ENCODE peak calls at places on chromosomes 4 and X, in seven cellular contexts. E is GM12878; Q is fibroblast of lung; Y is CD8-positive, alpha-beta memory T cell; W is hepatocyte; P is CD4-positive, CD25-positive, alpha-beta regulatory T cell; Z is coronary artery. K is an unnamed sample.

GRCh38 chrX:8748855-8749254 is 16.9 kb upstream of the ANOS1 start:
- DNase-seq in E (no peak), Q (peak; percentile 22), Y (no peak), W (peak; percentile 32), P (peak; percentile 31), Z (no peak), K (peak; percentile 2)

GRCh38 chr4:40953253-40954118 is 203.7 kb downstream of the NSUN7 start:
- DNase-seq in E (no peak), Q (no peak), Y (no peak), W (no peak), P (no peak), Z (no peak), K (no peak)

GRCh38 chrX:72120798-72121197 is 10.9 kb downstream of the RTL5 start:
- DNase-seq in E (no peak), Q (no peak), Y (no peak), W (no peak), P (no peak), Z (peak; percentile 67), K (no peak)

GRCh38 chrX:128396601-128397000 is 344.4 kb upstream of the ACTRT1 start:
- DNase-seq in E (no peak), Q (no peak), Y (no peak), W (no peak), P (no peak), Z (no peak), K (no peak)

GRCh38 chr4:52142816-52143215 is 91.7 kb downstream of the SPATA18 start:
- DNase-seq in E (no peak), Q (no peak), Y (no peak), W (no peak), P (no peak), Z (no peak), K (no peak)

GRCh38 chr4:153137168-153137567 is 67.1 kb upstream of the TRIM2 start:
- DNase-seq in E (no peak), Q (peak; percentile 95), Y (no peak), W (peak; percentile 61), P (no peak), Z (no peak), K (peak; percentile 69)

GRCh38 chr4:149914521-149915115 is 99.0 kb upstream of the IQCM start:
- DNase-seq in E (no peak), Q (peak; percentile 51), Y (no peak), W (peak; percentile 78), P (peak; percentile 43), Z (no peak), K (peak; percentile 7)

GRCh38 chrX:8851487-8851886 is 50.3 kb upstream of the FAM9A start:
- DNase-seq in E (no peak), Q (no peak), Y (no peak), W (no peak), P (no peak), Z (no peak), K (peak; percentile 59)

GRCh38 chr4:24686866-24687672 is 102.7 kb upstream of the DHX15 start:
- DNase-seq in E (no peak), Q (no peak), Y (no peak), W (peak; percentile 42), P (peak; percentile 0), Z (no peak), K (peak; percentile 30)

GRCh38 chr4:1406946-1407656 is 859 bp upstream of the NKX1-1 start:
- DNase-seq in E (no peak), Q (no peak), Y (no peak), W (no peak), P (no peak), Z (no peak), K (no peak)

GRCh38 chr4:156146581-156146980 is 192.9 kb upstream of the CTSO start:
- DNase-seq in E (no peak), Q (peak; percentile 66), Y (no peak), W (no peak), P (no peak), Z (no peak), K (no peak)

GRCh38 chr4:180261346-180261745 is 1981.9 kb upstream of the TENM3 start:
- DNase-seq in E (no peak), Q (no peak), Y (no peak), W (no peak), P (no peak), Z (no peak), K (no peak)

GRCh38 chrX:10769696-10770619 is 149.6 kb upstream of the MID1 start:
- DNase-seq in E (no peak), Q (peak; percentile 49), Y (no peak), W (peak; percentile 14), P (no peak), Z (no peak), K (peak; percentile 13)

GRCh38 chrX:27307546-27307945 is 155.6 kb downstream of the PPP4R3C start:
- DNase-seq in E (no peak), Q (no peak), Y (no peak), W (no peak), P (no peak), Z (no peak), K (no peak)

GRCh38 chr4:77151246-77151645 is 5.8 kb upstream of the CCNG2 start:
- DNase-seq in E (no peak), Q (no peak), Y (no peak), W (no peak), P (no peak), Z (no peak), K (no peak)

GRCh38 chrX:103488332-103488731 is 31.0 kb downstream of the RAB40A start:
- DNase-seq in E (no peak), Q (peak; percentile 8), Y (no peak), W (no peak), P (no peak), Z (no peak), K (no peak)

GRCh38 chr4:144574004-144574403 is 72.0 kb upstream of the HHIP start:
- DNase-seq in E (no peak), Q (no peak), Y (no peak), W (no peak), P (no peak), Z (no peak), K (no peak)

GRCh38 chrX:153482376-153483015 is 12.1 kb upstream of the HAUS7 start:
- DNase-seq in E (no peak), Q (no peak), Y (no peak), W (no peak), P (no peak), Z (no peak), K (no peak)

GRCh38 chr4:183408791-183409190 is 35.6 kb upstream of the CDKN2AIP start:
- DNase-seq in E (no peak), Q (no peak), Y (no peak), W (peak; percentile 64), P (no peak), Z (no peak), K (peak; percentile 48)

GRCh38 chr4:112266823-112267222 is 18.9 kb downstream of the TIFA start:
- DNase-seq in E (no peak), Q (peak; percentile 27), Y (no peak), W (peak; percentile 36), P (peak; percentile 54), Z (no peak), K (no peak)

GRCh38 chr4:173424899-173425805 is 26.2 kb upstream of the SCRG1 start:
- DNase-seq in E (no peak), Q (peak; percentile 91), Y (no peak), W (no peak), P (no peak), Z (no peak), K (no peak)

GRCh38 chrX:67408423-67409079 is 135.3 kb upstream of the AR start:
- DNase-seq in E (no peak), Q (no peak), Y (no peak), W (no peak), P (no peak), Z (no peak), K (no peak)

GRCh38 chr4:185817403-185817818 is 5.4 kb upstream of the SORBS2 start:
- DNase-seq in E (no peak), Q (no peak), Y (no peak), W (peak; percentile 58), P (no peak), Z (no peak), K (peak; percentile 30)
- H3K27ac ChIP-seq in E (no peak overlapping the region), Q (no peak overlapping the region), Y (no peak overlapping the region), W (peak overlapping the region; percentile 53), P (no peak overlapping the region), Z (no peak overlapping the region), K (no peak overlapping the region)

GRCh38 chrX:48714573-48714972 is 18.0 kb downstream of the SUV39H1 start:
- DNase-seq in E (no peak), Q (no peak), Y (peak; percentile 53), W (no peak), P (peak; percentile 59), Z (no peak), K (no peak)

GRCh38 chrX:48709522-48710117 is 13.1 kb downstream of the SUV39H1 start:
- DNase-seq in E (no peak), Q (no peak), Y (no peak), W (no peak), P (no peak), Z (no peak), K (no peak)

GRCh38 chrX:48711162-48711928 is 14.8 kb downstream of the SUV39H1 start:
- DNase-seq in E (no peak), Q (no peak), Y (no peak), W (no peak), P (no peak), Z (no peak), K (no peak)

GRCh38 chrX:48713847-48714246 is 17.3 kb downstream of the SUV39H1 start:
- DNase-seq in E (no peak), Q (no peak), Y (no peak), W (no peak), P (peak; percentile 62), Z (no peak), K (peak; percentile 23)

DNA sequence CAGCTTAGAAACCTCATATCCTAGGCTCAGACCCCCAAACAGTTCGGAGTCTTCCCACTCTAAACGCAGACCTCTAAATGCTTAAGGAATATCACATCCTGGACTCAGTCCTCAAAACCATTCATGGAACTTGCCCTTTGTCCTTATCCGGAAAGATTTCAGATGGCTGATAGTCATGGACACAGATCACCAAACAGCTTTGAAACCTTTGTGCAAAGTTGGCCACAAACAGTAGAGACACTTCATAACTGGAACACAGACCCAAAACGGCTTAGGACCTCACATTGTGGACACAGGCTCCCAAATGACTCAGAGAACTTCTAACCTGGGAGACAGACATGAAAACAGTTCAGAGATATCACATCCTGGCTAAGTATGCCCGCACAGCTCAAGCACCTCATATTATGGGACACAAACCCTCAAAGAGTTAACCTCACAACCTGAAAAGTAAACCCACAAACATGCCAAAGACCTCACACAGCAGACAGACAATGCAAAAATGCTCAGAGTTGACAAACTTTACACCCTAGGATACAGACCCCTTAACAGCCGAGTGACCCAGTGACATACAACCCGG is 15.5 kb downstream of the SUV39H1 start:
- DNase-seq in E (no peak), Q (no peak), Y (no peak), W (no peak), P (peak; percentile 30), Z (no peak), K (peak; percentile 23)
- H3K27ac ChIP-seq in E (no peak overlapping the region), Q (no peak overlapping the region), Y (peak overlapping the region; percentile 25), W (peak overlapping the region; percentile 82), P (peak overlapping the region; percentile 61), Z (no peak overlapping the region), K (peak overlapping the region; percentile 9)

DNA sequence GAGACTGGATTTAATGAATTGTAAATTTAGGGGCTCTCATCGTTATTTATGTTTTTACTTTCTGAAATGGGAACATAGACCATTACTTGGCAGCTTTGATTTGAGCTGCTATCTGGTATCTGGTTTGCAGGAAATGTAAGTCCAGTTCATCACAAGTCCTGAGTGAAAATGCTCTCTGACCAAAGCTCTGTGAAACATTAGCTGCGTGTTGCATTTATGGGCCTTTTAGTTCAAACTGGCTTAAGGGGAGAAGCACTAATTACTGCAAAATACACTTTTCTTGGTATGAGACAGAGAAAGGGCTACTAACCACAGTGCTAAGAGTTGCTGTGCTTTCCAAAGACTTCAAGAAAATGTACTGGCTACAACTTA is 453 bp downstream of the CC2D2A start:
- DNase-seq in E (no peak), Q (peak; percentile 8), Y (no peak), W (no peak), P (peak; percentile 10), Z (no peak), K (no peak)
- H3K27ac ChIP-seq in E (no peak overlapping the region), Q (peak overlapping the region; percentile 60), Y (no peak overlapping the region), W (peak overlapping the region; percentile 25), P (no peak overlapping the region), Z (no peak overlapping the region), K (peak overlapping the region; percentile 14)

GRCh38 chrX:13697976-13698375 is 9.0 kb downstream of the RAB9A start:
- DNase-seq in E (no peak), Q (no peak), Y (no peak), W (no peak), P (no peak), Z (no peak), K (no peak)
- H3K27ac ChIP-seq in E (peak overlapping the region; percentile 69), Q (no peak overlapping the region), Y (no peak overlapping the region), W (no peak overlapping the region), P (no peak overlapping the region), Z (no peak overlapping the region), K (peak overlapping the region; percentile 24)